ENCODE peak calls at places on chromosome 20, in six cellular contexts. One of them, this sample, is unnamed. For H3K36me3, the result is how much of the 10 kb centered on the place peaks cover.

GRCh38 chr20:37515876-37516275 is 5.2 kb upstream of the NNAT start:
- DNase-seq in hepatocyte: no peak
- DNase-seq in aorta: no peak
- DNase-seq in Karpas-422: no peak
- DNase-seq in cardiac muscle cell: no peak
- DNase-seq in PC-9: no peak
- DNase-seq in this sample: no peak

GRCh38 chr20:3071610-3072529 is at the start of gene OXT:
- DNase-seq in hepatocyte: peak
- DNase-seq in aorta: peak
- DNase-seq in Karpas-422: no peak
- DNase-seq in cardiac muscle cell: no peak
- DNase-seq in PC-9: no peak
- DNase-seq in this sample: no peak

GRCh38 chr20:4817230-4817671 is 95.5 kb downstream of the PRND start:
- DNase-seq in hepatocyte: no peak
- DNase-seq in aorta: no peak
- DNase-seq in Karpas-422: peak
- DNase-seq in cardiac muscle cell: no peak
- DNase-seq in PC-9: no peak
- DNase-seq in this sample: no peak

GRCh38 chr20:53809242-53809641 is 215.6 kb upstream of the ZNF217 start:
- DNase-seq in hepatocyte: no peak
- DNase-seq in aorta: no peak
- DNase-seq in Karpas-422: no peak
- DNase-seq in cardiac muscle cell: no peak
- DNase-seq in PC-9: no peak
- DNase-seq in this sample: peak

GRCh38 chr20:9215539-9215938 is 146.7 kb downstream of the PLCB4 start:
- DNase-seq in hepatocyte: peak
- DNase-seq in aorta: no peak
- DNase-seq in Karpas-422: peak
- DNase-seq in cardiac muscle cell: no peak
- DNase-seq in PC-9: no peak
- DNase-seq in this sample: no peak

GRCh38 chr20:17650301-17650761 is 31.7 kb downstream of the RRBP1 start:
- DNase-seq in hepatocyte: no peak
- DNase-seq in aorta: peak
- DNase-seq in Karpas-422: no peak
- DNase-seq in cardiac muscle cell: no peak
- DNase-seq in PC-9: no peak
- DNase-seq in this sample: no peak

GRCh38 chr20:37417857-37418501 is 72.0 kb downstream of the SRC start:
- DNase-seq in hepatocyte: peak
- DNase-seq in aorta: no peak
- DNase-seq in Karpas-422: peak
- DNase-seq in cardiac muscle cell: no peak
- DNase-seq in PC-9: no peak
- DNase-seq in this sample: no peak

GRCh38 chr20:53926428-53927028 is 143.9 kb downstream of the BCAS1 start:
- DNase-seq in hepatocyte: peak
- DNase-seq in aorta: no peak
- DNase-seq in Karpas-422: peak
- DNase-seq in cardiac muscle cell: no peak
- DNase-seq in PC-9: peak
- DNase-seq in this sample: no peak

GRCh38 chr20:57458400-57459160 is 66.4 kb downstream of the CTCFL start:
- DNase-seq in hepatocyte: peak
- DNase-seq in aorta: no peak
- DNase-seq in Karpas-422: peak
- DNase-seq in cardiac muscle cell: no peak
- DNase-seq in PC-9: no peak
- DNase-seq in this sample: no peak

GRCh38 chr20:13223731-13224130 is 2.7 kb downstream of the ISM1 start:
- DNase-seq in hepatocyte: no peak
- DNase-seq in aorta: no peak
- DNase-seq in Karpas-422: no peak
- DNase-seq in cardiac muscle cell: no peak
- DNase-seq in PC-9: no peak
- DNase-seq in this sample: no peak

GRCh38 chr20:47667086-47667485 is 118.2 kb downstream of the SULF2 start:
- DNase-seq in hepatocyte: no peak
- DNase-seq in aorta: no peak
- DNase-seq in Karpas-422: no peak
- DNase-seq in cardiac muscle cell: no peak
- DNase-seq in PC-9: no peak
- DNase-seq in this sample: no peak

GRCh38 chr20:54133434-54134427 is 40.1 kb downstream of the CYP24A1 start:
- DNase-seq in hepatocyte: peak
- DNase-seq in aorta: no peak
- DNase-seq in Karpas-422: no peak
- DNase-seq in cardiac muscle cell: no peak
- DNase-seq in PC-9: peak
- DNase-seq in this sample: no peak

GRCh38 chr20:2619961-2620595 is 32.4 kb upstream of the NOP56 start:
- DNase-seq in hepatocyte: no peak
- DNase-seq in aorta: no peak
- DNase-seq in Karpas-422: no peak
- DNase-seq in cardiac muscle cell: no peak
- DNase-seq in PC-9: no peak
- DNase-seq in this sample: no peak

GRCh38 chr20:4633780-4634179 is 87.9 kb upstream of the PRND start:
- DNase-seq in hepatocyte: peak
- DNase-seq in aorta: no peak
- DNase-seq in Karpas-422: no peak
- DNase-seq in cardiac muscle cell: no peak
- DNase-seq in PC-9: peak
- DNase-seq in this sample: no peak

GRCh38 chr20:40844285-40844684 is 155.2 kb upstream of the MAFB start:
- DNase-seq in hepatocyte: no peak
- DNase-seq in aorta: no peak
- DNase-seq in Karpas-422: no peak
- DNase-seq in cardiac muscle cell: no peak
- DNase-seq in PC-9: no peak
- DNase-seq in this sample: no peak

GRCh38 chr20:5634894-5635293 is 115.3 kb upstream of the SHLD1 start:
- DNase-seq in hepatocyte: no peak
- DNase-seq in aorta: no peak
- DNase-seq in Karpas-422: no peak
- DNase-seq in cardiac muscle cell: no peak
- DNase-seq in PC-9: no peak
- DNase-seq in this sample: no peak

GRCh38 chr20:401682-402495 is 6.2 kb upstream of the RBCK1 start:
- DNase-seq in hepatocyte: peak
- DNase-seq in aorta: no peak
- DNase-seq in Karpas-422: no peak
- DNase-seq in cardiac muscle cell: no peak
- DNase-seq in PC-9: peak
- DNase-seq in this sample: no peak

GRCh38 chr20:32356935-32357868 is 929 bp upstream of the ASXL1 start:
- DNase-seq in hepatocyte: peak
- DNase-seq in aorta: no peak
- DNase-seq in Karpas-422: no peak
- DNase-seq in cardiac muscle cell: peak
- DNase-seq in PC-9: peak
- DNase-seq in this sample: peak

GRCh38 chr20:11544029-11544678 is 373.5 kb upstream of the BTBD3 start:
- DNase-seq in hepatocyte: peak
- DNase-seq in aorta: no peak
- DNase-seq in Karpas-422: peak
- DNase-seq in cardiac muscle cell: peak
- DNase-seq in PC-9: peak
- DNase-seq in this sample: peak

GRCh38 chr20:37823276-37823980 is 79.5 kb upstream of the VSTM2L start:
- DNase-seq in hepatocyte: peak
- DNase-seq in aorta: no peak
- DNase-seq in Karpas-422: no peak
- DNase-seq in cardiac muscle cell: no peak
- DNase-seq in PC-9: peak
- DNase-seq in this sample: peak

GRCh38 chr20:24665741-24666191 is 196.3 kb downstream of the SYNDIG1 start:
- DNase-seq in hepatocyte: no peak
- DNase-seq in aorta: no peak
- DNase-seq in Karpas-422: no peak
- DNase-seq in cardiac muscle cell: no peak
- DNase-seq in PC-9: no peak
- DNase-seq in this sample: no peak

GRCh38 chr20:59435496-59435895 is 135.1 kb downstream of the EDN3 start:
- DNase-seq in hepatocyte: no peak
- DNase-seq in aorta: no peak
- DNase-seq in Karpas-422: no peak
- DNase-seq in cardiac muscle cell: no peak
- DNase-seq in PC-9: peak
- DNase-seq in this sample: peak
- H3K36me3 ChIP-seq in hepatocyte: under half
- H3K36me3 ChIP-seq in aorta: under half
- H3K36me3 ChIP-seq in Karpas-422: under half
- H3K36me3 ChIP-seq in cardiac muscle cell: under half
- H3K36me3 ChIP-seq in PC-9: under half
- H3K36me3 ChIP-seq in this sample: under half

GRCh38 chr20:20027284-20027683 is 10.1 kb downstream of the NAA20 start:
- DNase-seq in hepatocyte: no peak
- DNase-seq in aorta: no peak
- DNase-seq in Karpas-422: no peak
- DNase-seq in cardiac muscle cell: no peak
- DNase-seq in PC-9: no peak
- DNase-seq in this sample: no peak
- H3K36me3 ChIP-seq in hepatocyte: under half
- H3K36me3 ChIP-seq in aorta: under half
- H3K36me3 ChIP-seq in Karpas-422: under half
- H3K36me3 ChIP-seq in cardiac muscle cell: half or more
- H3K36me3 ChIP-seq in PC-9: half or more
- H3K36me3 ChIP-seq in this sample: half or more

GRCh38 chr20:61682998-61683681 is 382.5 kb downstream of the TAF4 start:
- DNase-seq in hepatocyte: no peak
- DNase-seq in aorta: no peak
- DNase-seq in Karpas-422: no peak
- DNase-seq in cardiac muscle cell: no peak
- DNase-seq in PC-9: no peak
- DNase-seq in this sample: no peak
- H3K36me3 ChIP-seq in hepatocyte: under half
- H3K36me3 ChIP-seq in aorta: under half
- H3K36me3 ChIP-seq in Karpas-422: under half
- H3K36me3 ChIP-seq in cardiac muscle cell: under half
- H3K36me3 ChIP-seq in PC-9: under half
- H3K36me3 ChIP-seq in this sample: under half

DNA sequence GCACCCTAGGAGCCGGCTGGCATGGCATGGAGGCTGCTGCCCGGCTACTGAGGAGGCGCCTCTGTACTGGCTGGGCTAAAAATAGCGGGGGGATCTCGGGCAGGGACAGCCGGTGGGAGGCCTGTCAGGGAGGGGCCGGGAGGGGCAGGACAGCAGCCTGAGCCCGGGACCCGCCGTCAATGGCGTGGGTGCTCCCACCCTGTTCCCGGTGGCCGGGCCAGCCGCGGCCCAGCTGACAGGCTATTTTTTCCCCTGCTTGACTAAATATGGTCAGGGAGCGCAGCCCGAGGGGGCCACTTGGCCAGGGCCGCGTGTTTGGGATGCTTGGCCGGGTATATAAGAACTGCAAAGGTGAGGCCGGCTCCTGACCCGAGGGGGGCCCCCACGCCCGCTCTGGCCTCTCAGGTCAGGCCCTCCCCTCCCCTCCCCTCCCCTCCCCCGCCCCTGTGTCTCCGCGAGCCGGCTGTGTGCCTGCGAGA is 74.3 kb upstream of the GATA5 start:
- DNase-seq in hepatocyte: no peak
- DNase-seq in aorta: peak
- DNase-seq in Karpas-422: no peak
- DNase-seq in cardiac muscle cell: peak
- DNase-seq in PC-9: no peak
- DNase-seq in this sample: no peak
- H3K36me3 ChIP-seq in hepatocyte: under half
- H3K36me3 ChIP-seq in aorta: under half
- H3K36me3 ChIP-seq in Karpas-422: under half
- H3K36me3 ChIP-seq in cardiac muscle cell: under half
- H3K36me3 ChIP-seq in PC-9: under half
- H3K36me3 ChIP-seq in this sample: under half

GRCh38 chr20:61391185-61391584 is 139.1 kb downstream of the CDH4 start:
- DNase-seq in hepatocyte: no peak
- DNase-seq in aorta: peak
- DNase-seq in Karpas-422: no peak
- DNase-seq in cardiac muscle cell: no peak
- DNase-seq in PC-9: no peak
- DNase-seq in this sample: no peak
- H3K36me3 ChIP-seq in hepatocyte: under half
- H3K36me3 ChIP-seq in aorta: under half
- H3K36me3 ChIP-seq in Karpas-422: under half
- H3K36me3 ChIP-seq in cardiac muscle cell: under half
- H3K36me3 ChIP-seq in PC-9: under half
- H3K36me3 ChIP-seq in this sample: under half

GRCh38 chr20:63879264-63879663 is 14.2 kb downstream of the TPD52L2 start:
- DNase-seq in hepatocyte: no peak
- DNase-seq in aorta: no peak
- DNase-seq in Karpas-422: no peak
- DNase-seq in cardiac muscle cell: no peak
- DNase-seq in PC-9: no peak
- DNase-seq in this sample: no peak

GRCh38 chr20:63876489-63877036 is 11.5 kb downstream of the TPD52L2 start:
- DNase-seq in hepatocyte: no peak
- DNase-seq in aorta: no peak
- DNase-seq in Karpas-422: no peak
- DNase-seq in cardiac muscle cell: no peak
- DNase-seq in PC-9: no peak
- DNase-seq in this sample: no peak

GRCh38 chr20:63881451-63882226 is 13.3 kb upstream of the DNAJC5 start:
- DNase-seq in hepatocyte: no peak
- DNase-seq in aorta: no peak
- DNase-seq in Karpas-422: no peak
- DNase-seq in cardiac muscle cell: no peak
- DNase-seq in PC-9: no peak
- DNase-seq in this sample: no peak

GRCh38 chr20:63877755-63878470 is 12.8 kb downstream of the TPD52L2 start:
- DNase-seq in hepatocyte: no peak
- DNase-seq in aorta: no peak
- DNase-seq in Karpas-422: no peak
- DNase-seq in cardiac muscle cell: no peak
- DNase-seq in PC-9: no peak
- DNase-seq in this sample: no peak

GRCh38 chr20:63878855-63879254 is 13.8 kb downstream of the TPD52L2 start:
- DNase-seq in hepatocyte: no peak
- DNase-seq in aorta: no peak
- DNase-seq in Karpas-422: no peak
- DNase-seq in cardiac muscle cell: no peak
- DNase-seq in PC-9: no peak
- DNase-seq in this sample: no peak
- H3K36me3 ChIP-seq in hepatocyte: under half
- H3K36me3 ChIP-seq in aorta: under half
- H3K36me3 ChIP-seq in Karpas-422: under half
- H3K36me3 ChIP-seq in cardiac muscle cell: under half
- H3K36me3 ChIP-seq in PC-9: under half
- H3K36me3 ChIP-seq in this sample: under half